ENCODE peak calls at places on chromosome 3, in eight cellular contexts. L is stomach, D is transverse colon, O is A549, E is tibial nerve, Q is ovary, J is GM12878, T is sigmoid colon. R is an unnamed sample.
A peak's percentile ranks its signal among the peaks of the same experiment; 100 is the strongest.

GRCh38 chr3:119352863-119353527 is 58.8 kb downstream of the ARHGAP31 start:
- DNase-seq in L (no peak), D (no peak), O (peak; percentile 50), E (peak; percentile 37), Q (no peak), J (no peak), T (no peak), R (no peak)

GRCh38 chr3:127670761-127671522 is 1.8 kb upstream of the ABTB1 start:
- DNase-seq in L (peak; percentile 24), D (no peak), O (no peak), E (no peak), Q (no peak), J (no peak), T (peak; percentile 64), R (peak; percentile 73)

GRCh38 chr3:189186093-189186492 is 14.3 kb downstream of the TPRG1 start:
- DNase-seq in L (no peak), D (no peak), O (no peak), E (peak; percentile 50), Q (no peak), J (no peak), T (no peak), R (no peak)

GRCh38 chr3:105458518-105459215 is 92.0 kb downstream of the ALCAM start:
- DNase-seq in L (no peak), D (no peak), O (no peak), E (no peak), Q (no peak), J (no peak), T (no peak), R (no peak)

GRCh38 chr3:183210862-183211341 is 42.2 kb upstream of the B3GNT5 start:
- DNase-seq in L (no peak), D (no peak), O (no peak), E (no peak), Q (no peak), J (no peak), T (no peak), R (no peak)

GRCh38 chr3:41933154-41933676 is 28.7 kb downstream of the ULK4 start:
- DNase-seq in L (no peak), D (no peak), O (no peak), E (no peak), Q (no peak), J (no peak), T (no peak), R (no peak)

GRCh38 chr3:9037113-9037715 is 73.9 kb upstream of the RAD18 start:
- DNase-seq in L (no peak), D (no peak), O (no peak), E (peak; percentile 64), Q (peak; percentile 80), J (no peak), T (peak; percentile 85), R (no peak)

GRCh38 chr3:132004571-132004970 is 30.2 kb downstream of the CPNE4 start:
- DNase-seq in L (no peak), D (no peak), O (no peak), E (no peak), Q (no peak), J (no peak), T (no peak), R (no peak)

GRCh38 chr3:38375488-38376097 is 29.0 kb downstream of the XYLB start:
- DNase-seq in L (no peak), D (no peak), O (no peak), E (no peak), Q (no peak), J (no peak), T (no peak), R (no peak)

GRCh38 chr3:131602011-131602779 is 99.4 kb upstream of the MRPL3 start:
- DNase-seq in L (no peak), D (no peak), O (peak; percentile 8), E (no peak), Q (no peak), J (no peak), T (no peak), R (no peak)

GRCh38 chr3:174477491-174477890 is 381.6 kb upstream of the NAALADL2 start:
- DNase-seq in L (no peak), D (no peak), O (no peak), E (no peak), Q (no peak), J (no peak), T (no peak), R (no peak)

GRCh38 chr3:27542469-27542868 is 58.3 kb upstream of the SLC4A7 start:
- DNase-seq in L (no peak), D (no peak), O (no peak), E (no peak), Q (no peak), J (no peak), T (no peak), R (no peak)

GRCh38 chr3:13665582-13666226 is 116.8 kb downstream of the FBLN2 start:
- DNase-seq in L (no peak), D (no peak), O (no peak), E (no peak), Q (no peak), J (no peak), T (no peak), R (no peak)

GRCh38 chr3:191379473-191379872 is 49.1 kb upstream of the UTS2B start:
- DNase-seq in L (no peak), D (no peak), O (no peak), E (no peak), Q (no peak), J (no peak), T (no peak), R (no peak)

GRCh38 chr3:11001020-11001657 is 8.6 kb downstream of the SLC6A1 start:
- DNase-seq in L (no peak), D (no peak), O (peak; percentile 14), E (no peak), Q (peak; percentile 53), J (no peak), T (no peak), R (no peak)

GRCh38 chr3:24088782-24089181 is 143.7 kb downstream of the NR1D2 start:
- DNase-seq in L (no peak), D (no peak), O (peak; percentile 28), E (no peak), Q (no peak), J (no peak), T (no peak), R (no peak)

GRCh38 chr3:132432639-132433038 is 15.3 kb downstream of the DNAJC13 start:
- DNase-seq in L (no peak), D (no peak), O (peak; percentile 13), E (no peak), Q (no peak), J (no peak), T (no peak), R (no peak)

GRCh38 chr3:42853739-42854302 is 21.9 kb downstream of the CYP8B1 start:
- DNase-seq in L (no peak), D (no peak), O (no peak), E (no peak), Q (no peak), J (no peak), T (no peak), R (no peak)

GRCh38 chr3:156271508-156271907 is 151.1 kb downstream of the KCNAB1 start:
- DNase-seq in L (no peak), D (no peak), O (no peak), E (no peak), Q (no peak), J (no peak), T (no peak), R (no peak)

GRCh38 chr3:107956991-107957467 is 133.8 kb downstream of the CD47 start:
- DNase-seq in L (peak; percentile 66), D (peak; percentile 59), O (no peak), E (peak; percentile 82), Q (peak; percentile 86), J (no peak), T (peak; percentile 96), R (peak; percentile 85)

GRCh38 chr3:16309558-16309957 is 44.5 kb downstream of the OXNAD1 start:
- DNase-seq in L (no peak), D (no peak), O (no peak), E (no peak), Q (no peak), J (peak; percentile 77), T (no peak), R (no peak)

GRCh38 chr3:126448141-126448892 is 27.4 kb downstream of the ZXDC start:
- DNase-seq in L (no peak), D (no peak), O (no peak), E (no peak), Q (peak; percentile 9), J (no peak), T (peak; percentile 57), R (no peak)
- TF ChIP-seq EP300 in L (no peak), D (no peak), O (no peak), E (no peak), Q (no peak), J (no peak), T (no peak), R (no peak)

DNA sequence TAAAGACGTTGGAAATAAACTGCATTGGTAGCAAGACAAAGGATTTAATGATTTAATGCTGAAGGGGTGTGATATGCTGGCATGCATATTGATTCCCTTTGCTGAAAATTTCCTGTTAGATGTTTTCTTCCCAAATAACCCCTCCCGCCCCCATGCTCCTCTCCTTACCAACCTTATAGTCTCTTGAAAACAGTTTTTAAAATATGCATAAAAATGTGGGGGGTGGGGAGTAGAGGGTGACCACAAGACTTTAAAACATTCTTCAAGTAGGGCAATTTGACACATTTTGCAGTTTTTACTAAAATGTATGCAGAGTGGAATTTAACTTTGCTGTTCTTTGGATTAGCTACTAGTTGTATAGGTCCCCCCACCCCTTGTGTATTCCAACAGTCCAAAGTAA is 887 bp downstream of the RARB start:
- DNase-seq in L (no peak), D (no peak), O (no peak), E (no peak), Q (no peak), J (no peak), T (no peak), R (no peak)
- H3K4me3 ChIP-seq in L (peak overlapping the region; percentile 49), D (peak overlapping the region; percentile 46), O (peak overlapping the region; percentile 68), E (peak overlapping the region; percentile 70), Q (peak overlapping the region; percentile 59), J (no peak overlapping the region), T (peak overlapping the region; percentile 68), R (peak overlapping the region; percentile 56)

GRCh38 chr3:71415708-71416108 is 167.8 kb downstream of the FOXP1 start:
- DNase-seq in L (no peak), D (no peak), O (no peak), E (no peak), Q (no peak), J (no peak), T (no peak), R (no peak)

GRCh38 chr3:71414189-71414924 is 169.2 kb downstream of the FOXP1 start:
- DNase-seq in L (no peak), D (no peak), O (no peak), E (no peak), Q (no peak), J (no peak), T (no peak), R (no peak)

GRCh38 chr3:71413572-71413971 is 170.0 kb downstream of the FOXP1 start:
- DNase-seq in L (no peak), D (no peak), O (no peak), E (no peak), Q (no peak), J (no peak), T (no peak), R (no peak)

GRCh38 chr3:71419369-71419768 is 164.2 kb downstream of the FOXP1 start:
- DNase-seq in L (no peak), D (no peak), O (no peak), E (no peak), Q (no peak), J (no peak), T (no peak), R (no peak)

GRCh38 chr3:71416868-71417267 is 166.7 kb downstream of the FOXP1 start:
- DNase-seq in L (no peak), D (no peak), O (peak; percentile 42), E (no peak), Q (no peak), J (no peak), T (no peak), R (no peak)
- TF ChIP-seq CTCF in L (no peak), D (no peak), O (no peak), E (no peak), Q (no peak), J (no peak), T (no peak), R (no peak)

GRCh38 chr3:188082040-188082439 is 71.9 kb upstream of the LPP start:
- DNase-seq in L (no peak), D (no peak), O (no peak), E (peak; percentile 60), Q (no peak), J (no peak), T (no peak), R (no peak)
- TF ChIP-seq EP300 in L (no peak), D (no peak), O (no peak), E (no peak), Q (no peak), J (no peak), T (no peak), R (no peak)